ENCODE peak calls at places on chromosomes 4 and X, in nine cellular contexts. One of them, this sample, is unnamed.

GRCh38 chr4:79678472-79679202 is 270.6 kb upstream of the GK2 start:
- DNase-seq in tibial artery: no peak
- DNase-seq in AG10803: no peak
- DNase-seq in stimulated activated naive CD8-positive, alpha-beta T cell treated with anti-CD3 and anti-CD28 coated beads, Interleukin-15, Interleukin-2, amounts not matched to agents 100 U/mL and 50 U/mL, for 24 hours: no peak
- DNase-seq in sigmoid colon: no peak
- DNase-seq in transverse colon: no peak
- DNase-seq in neural crest cell: no peak
- DNase-seq in NCI-H1048: no peak
- DNase-seq in stimulated activated CD8-positive, alpha-beta memory T cell treated with anti-CD3 and anti-CD28 coated beads, Interleukin-4, amount 100 ng/mL, for 24 hours: no peak
- DNase-seq in this sample: no peak

GRCh38 chr4:54041916-54042315 is 22.5 kb downstream of the CHIC2 start:
- DNase-seq in stimulated activated CD8-positive, alpha-beta memory T cell treated with anti-CD3 and anti-CD28 coated beads, Interleukin-4, amount 100 ng/mL, for 24 hours: no peak
- DNase-seq in AG10803: no peak
- DNase-seq in neural crest cell: no peak
- DNase-seq in tibial artery: no peak
- DNase-seq in NCI-H1048: no peak
- DNase-seq in transverse colon: no peak
- DNase-seq in stimulated activated naive CD8-positive, alpha-beta T cell treated with anti-CD3 and anti-CD28 coated beads, Interleukin-15, Interleukin-2, amounts not matched to agents 100 U/mL and 50 U/mL, for 24 hours: no peak
- DNase-seq in sigmoid colon: no peak
- DNase-seq in this sample: no peak

GRCh38 chrX:30821116-30821515 is 67.9 kb downstream of the TAB3 start:
- DNase-seq in AG10803: no peak
- DNase-seq in NCI-H1048: no peak
- DNase-seq in neural crest cell: no peak
- DNase-seq in transverse colon: no peak
- DNase-seq in tibial artery: no peak
- DNase-seq in stimulated activated CD8-positive, alpha-beta memory T cell treated with anti-CD3 and anti-CD28 coated beads, Interleukin-4, amount 100 ng/mL, for 24 hours: no peak
- DNase-seq in stimulated activated naive CD8-positive, alpha-beta T cell treated with anti-CD3 and anti-CD28 coated beads, Interleukin-15, Interleukin-2, amounts not matched to agents 100 U/mL and 50 U/mL, for 24 hours: no peak
- DNase-seq in sigmoid colon: no peak
- DNase-seq in this sample: no peak

GRCh38 chrX:15202458-15203177 is 67.3 kb downstream of the ASB9 start:
- DNase-seq in neural crest cell: no peak
- DNase-seq in NCI-H1048: no peak
- DNase-seq in stimulated activated naive CD8-positive, alpha-beta T cell treated with anti-CD3 and anti-CD28 coated beads, Interleukin-15, Interleukin-2, amounts not matched to agents 100 U/mL and 50 U/mL, for 24 hours: no peak
- DNase-seq in stimulated activated CD8-positive, alpha-beta memory T cell treated with anti-CD3 and anti-CD28 coated beads, Interleukin-4, amount 100 ng/mL, for 24 hours: no peak
- DNase-seq in AG10803: peak
- DNase-seq in sigmoid colon: no peak
- DNase-seq in transverse colon: no peak
- DNase-seq in tibial artery: no peak
- DNase-seq in this sample: no peak

GRCh38 chr4:17366496-17366895 is 145.4 kb downstream of the QDPR start:
- DNase-seq in sigmoid colon: no peak
- DNase-seq in AG10803: peak
- DNase-seq in neural crest cell: no peak
- DNase-seq in transverse colon: no peak
- DNase-seq in NCI-H1048: no peak
- DNase-seq in tibial artery: no peak
- DNase-seq in stimulated activated naive CD8-positive, alpha-beta T cell treated with anti-CD3 and anti-CD28 coated beads, Interleukin-15, Interleukin-2, amounts not matched to agents 100 U/mL and 50 U/mL, for 24 hours: no peak
- DNase-seq in stimulated activated CD8-positive, alpha-beta memory T cell treated with anti-CD3 and anti-CD28 coated beads, Interleukin-4, amount 100 ng/mL, for 24 hours: no peak
- DNase-seq in this sample: no peak

GRCh38 chr4:57499786-57500185 is 389.6 kb upstream of the IGFBP7 start:
- DNase-seq in neural crest cell: no peak
- DNase-seq in stimulated activated naive CD8-positive, alpha-beta T cell treated with anti-CD3 and anti-CD28 coated beads, Interleukin-15, Interleukin-2, amounts not matched to agents 100 U/mL and 50 U/mL, for 24 hours: no peak
- DNase-seq in NCI-H1048: no peak
- DNase-seq in stimulated activated CD8-positive, alpha-beta memory T cell treated with anti-CD3 and anti-CD28 coated beads, Interleukin-4, amount 100 ng/mL, for 24 hours: no peak
- DNase-seq in tibial artery: no peak
- DNase-seq in sigmoid colon: no peak
- DNase-seq in AG10803: no peak
- DNase-seq in transverse colon: no peak
- DNase-seq in this sample: no peak

GRCh38 chrX:2401590-2402360 is 99.0 kb downstream of the DHRSX start:
- DNase-seq in stimulated activated CD8-positive, alpha-beta memory T cell treated with anti-CD3 and anti-CD28 coated beads, Interleukin-4, amount 100 ng/mL, for 24 hours: no peak
- DNase-seq in neural crest cell: peak
- DNase-seq in stimulated activated naive CD8-positive, alpha-beta T cell treated with anti-CD3 and anti-CD28 coated beads, Interleukin-15, Interleukin-2, amounts not matched to agents 100 U/mL and 50 U/mL, for 24 hours: no peak
- DNase-seq in NCI-H1048: no peak
- DNase-seq in tibial artery: no peak
- DNase-seq in transverse colon: no peak
- DNase-seq in sigmoid colon: no peak
- DNase-seq in AG10803: peak
- DNase-seq in this sample: no peak

GRCh38 chr4:95469617-95470016 is 79.2 kb downstream of the UNC5C start:
- DNase-seq in neural crest cell: no peak
- DNase-seq in stimulated activated naive CD8-positive, alpha-beta T cell treated with anti-CD3 and anti-CD28 coated beads, Interleukin-15, Interleukin-2, amounts not matched to agents 100 U/mL and 50 U/mL, for 24 hours: no peak
- DNase-seq in stimulated activated CD8-positive, alpha-beta memory T cell treated with anti-CD3 and anti-CD28 coated beads, Interleukin-4, amount 100 ng/mL, for 24 hours: no peak
- DNase-seq in transverse colon: no peak
- DNase-seq in NCI-H1048: no peak
- DNase-seq in AG10803: no peak
- DNase-seq in sigmoid colon: no peak
- DNase-seq in tibial artery: no peak
- DNase-seq in this sample: no peak

GRCh38 chrX:79325263-79325958 is 41.7 kb downstream of the ITM2A start:
- DNase-seq in transverse colon: no peak
- DNase-seq in tibial artery: no peak
- DNase-seq in stimulated activated naive CD8-positive, alpha-beta T cell treated with anti-CD3 and anti-CD28 coated beads, Interleukin-15, Interleukin-2, amounts not matched to agents 100 U/mL and 50 U/mL, for 24 hours: no peak
- DNase-seq in neural crest cell: no peak
- DNase-seq in stimulated activated CD8-positive, alpha-beta memory T cell treated with anti-CD3 and anti-CD28 coated beads, Interleukin-4, amount 100 ng/mL, for 24 hours: no peak
- DNase-seq in sigmoid colon: no peak
- DNase-seq in NCI-H1048: no peak
- DNase-seq in AG10803: no peak
- DNase-seq in this sample: no peak

GRCh38 chr4:107956011-107956410 is 24.7 kb downstream of the CYP2U1 start:
- DNase-seq in AG10803: no peak
- DNase-seq in NCI-H1048: no peak
- DNase-seq in transverse colon: no peak
- DNase-seq in sigmoid colon: no peak
- DNase-seq in stimulated activated naive CD8-positive, alpha-beta T cell treated with anti-CD3 and anti-CD28 coated beads, Interleukin-15, Interleukin-2, amounts not matched to agents 100 U/mL and 50 U/mL, for 24 hours: no peak
- DNase-seq in stimulated activated CD8-positive, alpha-beta memory T cell treated with anti-CD3 and anti-CD28 coated beads, Interleukin-4, amount 100 ng/mL, for 24 hours: no peak
- DNase-seq in tibial artery: no peak
- DNase-seq in neural crest cell: no peak
- DNase-seq in this sample: no peak

GRCh38 chrX:132146456-132146855 is 18.6 kb upstream of the FRMD7 start:
- DNase-seq in AG10803: no peak
- DNase-seq in sigmoid colon: no peak
- DNase-seq in stimulated activated naive CD8-positive, alpha-beta T cell treated with anti-CD3 and anti-CD28 coated beads, Interleukin-15, Interleukin-2, amounts not matched to agents 100 U/mL and 50 U/mL, for 24 hours: no peak
- DNase-seq in stimulated activated CD8-positive, alpha-beta memory T cell treated with anti-CD3 and anti-CD28 coated beads, Interleukin-4, amount 100 ng/mL, for 24 hours: no peak
- DNase-seq in tibial artery: no peak
- DNase-seq in transverse colon: no peak
- DNase-seq in NCI-H1048: no peak
- DNase-seq in neural crest cell: no peak
- DNase-seq in this sample: peak

GRCh38 chr4:183878571-183878970 is 26.5 kb upstream of the STOX2 start:
- DNase-seq in sigmoid colon: no peak
- DNase-seq in stimulated activated CD8-positive, alpha-beta memory T cell treated with anti-CD3 and anti-CD28 coated beads, Interleukin-4, amount 100 ng/mL, for 24 hours: no peak
- DNase-seq in neural crest cell: no peak
- DNase-seq in stimulated activated naive CD8-positive, alpha-beta T cell treated with anti-CD3 and anti-CD28 coated beads, Interleukin-15, Interleukin-2, amounts not matched to agents 100 U/mL and 50 U/mL, for 24 hours: no peak
- DNase-seq in AG10803: no peak
- DNase-seq in tibial artery: no peak
- DNase-seq in transverse colon: no peak
- DNase-seq in NCI-H1048: no peak
- DNase-seq in this sample: no peak

GRCh38 chrX:115214151-115214550 is 19.7 kb downstream of the LRCH2 start:
- DNase-seq in sigmoid colon: no peak
- DNase-seq in stimulated activated naive CD8-positive, alpha-beta T cell treated with anti-CD3 and anti-CD28 coated beads, Interleukin-15, Interleukin-2, amounts not matched to agents 100 U/mL and 50 U/mL, for 24 hours: no peak
- DNase-seq in neural crest cell: no peak
- DNase-seq in stimulated activated CD8-positive, alpha-beta memory T cell treated with anti-CD3 and anti-CD28 coated beads, Interleukin-4, amount 100 ng/mL, for 24 hours: no peak
- DNase-seq in tibial artery: no peak
- DNase-seq in transverse colon: no peak
- DNase-seq in NCI-H1048: no peak
- DNase-seq in AG10803: no peak
- DNase-seq in this sample: no peak

GRCh38 chr4:108058685-108059440 is 69.2 kb downstream of the HADH start:
- DNase-seq in sigmoid colon: no peak
- DNase-seq in AG10803: peak
- DNase-seq in neural crest cell: peak
- DNase-seq in transverse colon: no peak
- DNase-seq in tibial artery: no peak
- DNase-seq in stimulated activated CD8-positive, alpha-beta memory T cell treated with anti-CD3 and anti-CD28 coated beads, Interleukin-4, amount 100 ng/mL, for 24 hours: no peak
- DNase-seq in NCI-H1048: no peak
- DNase-seq in stimulated activated naive CD8-positive, alpha-beta T cell treated with anti-CD3 and anti-CD28 coated beads, Interleukin-15, Interleukin-2, amounts not matched to agents 100 U/mL and 50 U/mL, for 24 hours: no peak
- DNase-seq in this sample: no peak

GRCh38 chr4:119050501-119051090 is 85.0 kb upstream of the MYOZ2 start:
- DNase-seq in tibial artery: no peak
- DNase-seq in neural crest cell: no peak
- DNase-seq in stimulated activated naive CD8-positive, alpha-beta T cell treated with anti-CD3 and anti-CD28 coated beads, Interleukin-15, Interleukin-2, amounts not matched to agents 100 U/mL and 50 U/mL, for 24 hours: no peak
- DNase-seq in transverse colon: no peak
- DNase-seq in AG10803: no peak
- DNase-seq in NCI-H1048: no peak
- DNase-seq in sigmoid colon: no peak
- DNase-seq in stimulated activated CD8-positive, alpha-beta memory T cell treated with anti-CD3 and anti-CD28 coated beads, Interleukin-4, amount 100 ng/mL, for 24 hours: no peak
- DNase-seq in this sample: no peak

GRCh38 chr4:15420642-15421041 is 7.2 kb upstream of the C1QTNF7 start:
- DNase-seq in transverse colon: no peak
- DNase-seq in NCI-H1048: no peak
- DNase-seq in stimulated activated naive CD8-positive, alpha-beta T cell treated with anti-CD3 and anti-CD28 coated beads, Interleukin-15, Interleukin-2, amounts not matched to agents 100 U/mL and 50 U/mL, for 24 hours: no peak
- DNase-seq in neural crest cell: peak
- DNase-seq in tibial artery: no peak
- DNase-seq in AG10803: peak
- DNase-seq in stimulated activated CD8-positive, alpha-beta memory T cell treated with anti-CD3 and anti-CD28 coated beads, Interleukin-4, amount 100 ng/mL, for 24 hours: no peak
- DNase-seq in sigmoid colon: no peak
- DNase-seq in this sample: no peak

GRCh38 chrX:29187264-29187663 is 600.0 kb downstream of the IL1RAPL1 start:
- DNase-seq in sigmoid colon: no peak
- DNase-seq in transverse colon: no peak
- DNase-seq in NCI-H1048: no peak
- DNase-seq in tibial artery: no peak
- DNase-seq in AG10803: no peak
- DNase-seq in stimulated activated CD8-positive, alpha-beta memory T cell treated with anti-CD3 and anti-CD28 coated beads, Interleukin-4, amount 100 ng/mL, for 24 hours: no peak
- DNase-seq in neural crest cell: no peak
- DNase-seq in stimulated activated naive CD8-positive, alpha-beta T cell treated with anti-CD3 and anti-CD28 coated beads, Interleukin-15, Interleukin-2, amounts not matched to agents 100 U/mL and 50 U/mL, for 24 hours: no peak
- DNase-seq in this sample: no peak

GRCh38 chrX:23783569-23784486 is 855 bp downstream of the SAT1 start:
- DNase-seq in NCI-H1048: no peak
- DNase-seq in AG10803: no peak
- DNase-seq in stimulated activated CD8-positive, alpha-beta memory T cell treated with anti-CD3 and anti-CD28 coated beads, Interleukin-4, amount 100 ng/mL, for 24 hours: no peak
- DNase-seq in stimulated activated naive CD8-positive, alpha-beta T cell treated with anti-CD3 and anti-CD28 coated beads, Interleukin-15, Interleukin-2, amounts not matched to agents 100 U/mL and 50 U/mL, for 24 hours: peak
- DNase-seq in sigmoid colon: no peak
- DNase-seq in neural crest cell: no peak
- DNase-seq in transverse colon: no peak
- DNase-seq in tibial artery: no peak
- DNase-seq in this sample: no peak

GRCh38 chr4:1683903-1684755 is at the start of gene FAM53A:
- DNase-seq in sigmoid colon: peak
- DNase-seq in transverse colon: peak
- DNase-seq in stimulated activated naive CD8-positive, alpha-beta T cell treated with anti-CD3 and anti-CD28 coated beads, Interleukin-15, Interleukin-2, amounts not matched to agents 100 U/mL and 50 U/mL, for 24 hours: peak
- DNase-seq in NCI-H1048: peak
- DNase-seq in AG10803: peak
- DNase-seq in stimulated activated CD8-positive, alpha-beta memory T cell treated with anti-CD3 and anti-CD28 coated beads, Interleukin-4, amount 100 ng/mL, for 24 hours: peak
- DNase-seq in neural crest cell: peak
- DNase-seq in tibial artery: peak
- DNase-seq in this sample: peak

GRCh38 chr4:180665994-180666818 is 1577.0 kb upstream of the TENM3 start:
- DNase-seq in neural crest cell: peak
- DNase-seq in AG10803: peak
- DNase-seq in tibial artery: no peak
- DNase-seq in NCI-H1048: peak
- DNase-seq in stimulated activated CD8-positive, alpha-beta memory T cell treated with anti-CD3 and anti-CD28 coated beads, Interleukin-4, amount 100 ng/mL, for 24 hours: no peak
- DNase-seq in transverse colon: no peak
- DNase-seq in stimulated activated naive CD8-positive, alpha-beta T cell treated with anti-CD3 and anti-CD28 coated beads, Interleukin-15, Interleukin-2, amounts not matched to agents 100 U/mL and 50 U/mL, for 24 hours: peak
- DNase-seq in sigmoid colon: no peak
- DNase-seq in this sample: no peak

GRCh38 chr4:630661-631060 is 5.3 kb downstream of the PDE6B start:
- DNase-seq in AG10803: no peak
- DNase-seq in tibial artery: peak
- DNase-seq in transverse colon: no peak
- DNase-seq in neural crest cell: no peak
- DNase-seq in stimulated activated naive CD8-positive, alpha-beta T cell treated with anti-CD3 and anti-CD28 coated beads, Interleukin-15, Interleukin-2, amounts not matched to agents 100 U/mL and 50 U/mL, for 24 hours: no peak
- DNase-seq in NCI-H1048: no peak
- DNase-seq in stimulated activated CD8-positive, alpha-beta memory T cell treated with anti-CD3 and anti-CD28 coated beads, Interleukin-4, amount 100 ng/mL, for 24 hours: no peak
- DNase-seq in sigmoid colon: peak
- DNase-seq in this sample: no peak

GRCh38 chr4:78222575-78223186 is 165.6 kb downstream of the FRAS1 start:
- DNase-seq in stimulated activated naive CD8-positive, alpha-beta T cell treated with anti-CD3 and anti-CD28 coated beads, Interleukin-15, Interleukin-2, amounts not matched to agents 100 U/mL and 50 U/mL, for 24 hours: no peak
- DNase-seq in transverse colon: no peak
- DNase-seq in sigmoid colon: no peak
- DNase-seq in neural crest cell: no peak
- DNase-seq in tibial artery: no peak
- DNase-seq in stimulated activated CD8-positive, alpha-beta memory T cell treated with anti-CD3 and anti-CD28 coated beads, Interleukin-4, amount 100 ng/mL, for 24 hours: no peak
- DNase-seq in AG10803: no peak
- DNase-seq in NCI-H1048: no peak
- DNase-seq in this sample: no peak

GRCh38 chr4:153822316-153822715 is 33.4 kb upstream of the SFRP2 start:
- DNase-seq in NCI-H1048: no peak
- DNase-seq in sigmoid colon: no peak
- DNase-seq in neural crest cell: no peak
- DNase-seq in stimulated activated naive CD8-positive, alpha-beta T cell treated with anti-CD3 and anti-CD28 coated beads, Interleukin-15, Interleukin-2, amounts not matched to agents 100 U/mL and 50 U/mL, for 24 hours: no peak
- DNase-seq in transverse colon: no peak
- DNase-seq in stimulated activated CD8-positive, alpha-beta memory T cell treated with anti-CD3 and anti-CD28 coated beads, Interleukin-4, amount 100 ng/mL, for 24 hours: no peak
- DNase-seq in AG10803: no peak
- DNase-seq in tibial artery: no peak
- DNase-seq in this sample: no peak

GRCh38 chr4:104516884-104517283 is 22.2 kb upstream of the CXXC4 start:
- DNase-seq in NCI-H1048: no peak
- DNase-seq in stimulated activated CD8-positive, alpha-beta memory T cell treated with anti-CD3 and anti-CD28 coated beads, Interleukin-4, amount 100 ng/mL, for 24 hours: no peak
- DNase-seq in neural crest cell: no peak
- DNase-seq in stimulated activated naive CD8-positive, alpha-beta T cell treated with anti-CD3 and anti-CD28 coated beads, Interleukin-15, Interleukin-2, amounts not matched to agents 100 U/mL and 50 U/mL, for 24 hours: no peak
- DNase-seq in AG10803: no peak
- DNase-seq in sigmoid colon: no peak
- DNase-seq in tibial artery: no peak
- DNase-seq in transverse colon: no peak
- DNase-seq in this sample: no peak

This sample was measured in left lobe of liver.